ENCODE peak calls at places on chromosome 12, in four cellular contexts. I is hepatocyte, G is IMR-90, F is ovary. R is an unnamed sample. For H3K9me3, the result is how much of the 10 kb centered on the place peaks cover.

GRCh38 chr12:23566133-23566532 is 383.3 kb downstream of the SOX5 start:
- DNase-seq in I (no peak), F (no peak), G (no peak), R (no peak)

GRCh38 chr12:109816870-109817269 is 16.3 kb downstream of the TRPV4 start:
- DNase-seq in F (no peak), I (no peak), G (no peak), R (no peak)

GRCh38 chr12:26185532-26186320 is 9.6 kb upstream of the SSPN start:
- DNase-seq in G (no peak), F (no peak), I (no peak), R (no peak)

GRCh38 chr12:104809251-104809650 is 148.8 kb downstream of the SLC41A2 start:
- DNase-seq in F (no peak), I (no peak), G (no peak), R (no peak)

GRCh38 chr12:108642899-108643654 is 9.4 kb upstream of the SELPLG start:
- DNase-seq in G (no peak), F (no peak), I (no peak), R (no peak)

GRCh38 chr12:26823391-26823790 is 9.6 kb downstream of the ITPR2 start:
- DNase-seq in F (no peak), I (no peak), G (peak), R (no peak)

GRCh38 chr12:48764521-48764920 is 24.4 kb downstream of the ADCY6 start:
- DNase-seq in G (no peak), F (no peak), I (no peak), R (no peak)

GRCh38 chr12:3366451-3367155 is 124.4 kb upstream of the PRMT8 start:
- DNase-seq in I (no peak), G (no peak), F (no peak), R (no peak)

GRCh38 chr12:25436206-25436912 is 116.7 kb downstream of the LMNTD1 start:
- DNase-seq in F (peak), G (peak), I (peak), R (no peak)

GRCh38 chr12:32155041-32155440 is 48.4 kb downstream of the BICD1 start:
- DNase-seq in G (no peak), F (no peak), I (no peak), R (no peak)

GRCh38 chr12:118429703-118430383 is 53.5 kb downstream of the SUDS3 start:
- DNase-seq in I (no peak), G (no peak), F (no peak), R (no peak)

GRCh38 chr12:96196781-96197180 is 2.6 kb downstream of the ELK3 start:
- DNase-seq in G (peak), F (no peak), I (no peak), R (no peak)
- H3K4me3 ChIP-seq in G (peak), F (no peak), I (no peak), R (peak)

GRCh38 chr12:38155020-38155395 is 161.6 kb upstream of the ALG10B start:
- DNase-seq in F (no peak), G (no peak), I (no peak), R (no peak)
- H3K9me3 ChIP-seq in F (under half), G (half or more), I (under half), R (under half)

GRCh38 chr12:78719721-78720120 is 144.9 kb upstream of the SYT1 start:
- DNase-seq in G (no peak), I (no peak), F (no peak), R (no peak)
- H3K4me3 ChIP-seq in G (no peak), I (no peak), F (no peak), R (no peak)

GRCh38 chr12:34343766-34344165 is 321.5 kb downstream of the ALG10 start:
- DNase-seq in I (no peak), G (no peak), F (no peak), R (no peak)

GRCh38 chr12:34343345-34343744 is 321.0 kb downstream of the ALG10 start:
- DNase-seq in I (no peak), G (no peak), F (no peak), R (no peak)

GRCh38 chr12:34345801-34346200 is 323.5 kb downstream of the ALG10 start:
- DNase-seq in G (no peak), I (no peak), F (no peak), R (no peak)

GRCh38 chr12:34346372-34347034 is 324.2 kb downstream of the ALG10 start:
- DNase-seq in F (no peak), I (no peak), G (no peak), R (no peak)

DNA sequence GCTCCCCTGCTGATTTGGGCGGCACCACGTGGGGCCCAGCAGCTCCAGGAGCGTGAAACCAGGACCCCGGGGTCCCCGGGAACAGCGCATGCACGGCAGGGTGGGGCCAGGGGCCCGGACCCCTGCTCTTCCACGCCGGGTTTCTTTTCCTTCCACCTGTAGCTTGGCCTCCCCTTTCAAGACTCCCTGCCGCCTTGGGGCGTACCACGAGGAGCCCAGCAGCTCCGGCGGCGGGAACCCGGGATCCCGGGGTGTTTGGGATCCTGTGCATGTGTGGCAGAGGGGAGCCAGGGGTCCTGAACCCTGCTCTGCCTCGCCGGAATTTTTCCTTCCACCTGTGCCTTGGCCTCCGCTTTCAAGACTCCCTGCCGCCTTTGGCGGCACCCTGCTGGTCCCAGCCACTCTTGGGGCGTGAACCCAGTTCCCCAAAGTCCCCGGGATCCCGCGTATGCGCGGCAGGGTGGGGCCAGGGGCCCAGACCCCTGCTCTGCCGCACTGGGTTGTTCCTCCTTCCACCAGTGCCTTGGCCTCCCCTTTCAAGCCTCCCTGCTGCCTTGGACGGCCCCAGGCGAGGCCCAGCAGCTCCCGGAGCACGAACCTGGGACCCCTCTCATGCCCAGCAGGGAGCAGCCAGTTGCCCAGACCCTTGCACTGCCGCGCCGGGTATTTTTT is 322.7 kb downstream of the ALG10 start:
- DNase-seq in I (no peak), G (no peak), F (no peak), R (no peak)
- H3K9me3 ChIP-seq in I (under half), G (under half), F (under half), R (under half)

GRCh38 chr12:92132282-92132681 is 13.4 kb downstream of the BTG1 start:
- DNase-seq in F (no peak), I (no peak), G (no peak), R (no peak)

GRCh38 chr12:92133795-92134637 is 11.6 kb downstream of the BTG1 start:
- DNase-seq in F (no peak), G (no peak), I (no peak), R (no peak)

GRCh38 chr12:92130999-92131398 is 14.6 kb downstream of the BTG1 start:
- DNase-seq in G (no peak), I (no peak), F (no peak), R (no peak)

GRCh38 chr12:92134638-92135274 is 10.9 kb downstream of the BTG1 start:
- DNase-seq in F (no peak), G (peak), I (no peak), R (no peak)

GRCh38 chr12:92133166-92133565 is 12.5 kb downstream of the BTG1 start:
- DNase-seq in G (no peak), I (no peak), F (no peak), R (no peak)
- H3K4me3 ChIP-seq in G (no peak), I (no peak), F (no peak), R (peak)

GRCh38 chr12:87142346-87142745 is 886.2 kb upstream of the MGAT4C start:
- DNase-seq in F (no peak), I (no peak), G (no peak), R (no peak)
- H3K9me3 ChIP-seq in F (under half), I (under half), G (under half), R (under half)